ENCODE peak calls at places on chromosomes 13 and 19, in seven cellular contexts. P is left ventricle myocardium inferior; L is stimulated activated naive CD4-positive, alpha-beta T cell treated with Interleukin-2 at 50 U/mL for 16 hours; D is GM12892; R is coronary artery; Q is astrocyte of the hippocampus; J is retina. O is an unnamed sample.

GRCh38 chr19:16087940-16088339 is 11.6 kb downstream of the TPM4 start:
- DNase-seq in P (no peak), L (no peak), D (no peak), R (no peak), Q (no peak), J (no peak), O (no peak)

GRCh38 chr13:70457474-70457873 is 349.2 kb upstream of the KLHL1 start:
- DNase-seq in P (no peak), L (no peak), D (no peak), R (no peak), Q (peak), J (no peak), O (no peak)

GRCh38 chr19:3949997-3950859 is 17.4 kb downstream of the NMRK2 start:
- DNase-seq in P (no peak), L (no peak), D (no peak), R (peak), Q (no peak), J (no peak), O (no peak)

GRCh38 chr13:27556109-27556508 is 64.2 kb downstream of the LNX2 start:
- DNase-seq in P (no peak), L (no peak), D (no peak), R (no peak), Q (peak), J (no peak), O (no peak)

GRCh38 chr19:2627319-2627829 is 75.1 kb downstream of the GNG7 start:
- DNase-seq in P (peak), L (peak), D (no peak), R (peak), Q (peak), J (no peak), O (no peak)

GRCh38 chr19:55642153-55643002 is 1.1 kb upstream of the ZNF581 start:
- DNase-seq in P (no peak), L (peak), D (no peak), R (no peak), Q (peak), J (no peak), O (no peak)

GRCh38 chr19:43735957-43736356 is 18.8 kb downstream of the SMG9 start:
- DNase-seq in P (no peak), L (no peak), D (no peak), R (no peak), Q (peak), J (no peak), O (no peak)

GRCh38 chr13:29892149-29892548 is 41.7 kb upstream of the UBL3 start:
- DNase-seq in P (no peak), L (no peak), D (no peak), R (no peak), Q (no peak), J (peak), O (no peak)

GRCh38 chr19:41690801-41691065 is 2.7 kb upstream of the CEACAM7 start:
- DNase-seq in P (no peak), L (no peak), D (no peak), R (no peak), Q (no peak), J (no peak), O (no peak)

GRCh38 chr19:49801966-49802661 is 11.0 kb downstream of the FUZ start:
- DNase-seq in P (peak), L (no peak), D (no peak), R (peak), Q (peak), J (peak), O (peak)

GRCh38 chr19:23461120-23461519 is 65.8 kb upstream of the ZNF91 start:
- DNase-seq in P (no peak), L (no peak), D (no peak), R (no peak), Q (no peak), J (no peak), O (no peak)

GRCh38 chr13:31890946-31891345 is 140.6 kb upstream of the FRY start:
- DNase-seq in P (no peak), L (no peak), D (no peak), R (no peak), Q (no peak), J (no peak), O (no peak)

GRCh38 chr13:45055198-45055901 is 65.0 kb upstream of the GTF2F2 start:
- DNase-seq in P (no peak), L (peak), D (no peak), R (no peak), Q (peak), J (no peak), O (no peak)

GRCh38 chr13:114199961-114200672 is 21.1 kb downstream of the CFAP97D2 start:
- DNase-seq in P (no peak), L (no peak), D (no peak), R (no peak), Q (no peak), J (peak), O (no peak)

GRCh38 chr19:38401148-38401547 is 1.7 kb upstream of the FAM98C start:
- DNase-seq in P (no peak), L (no peak), D (no peak), R (no peak), Q (peak), J (no peak), O (no peak)

GRCh38 chr13:35502456-35502855 is 26.0 kb upstream of the MAB21L1 start:
- DNase-seq in P (no peak), L (no peak), D (no peak), R (no peak), Q (no peak), J (no peak), O (no peak)

GRCh38 chr19:10861118-10861651 is 10.2 kb upstream of the CARM1 start:
- DNase-seq in P (no peak), L (peak), D (no peak), R (no peak), Q (no peak), J (no peak), O (no peak)

GRCh38 chr19:18607222-18608101 is 863 bp upstream of the CRLF1 start:
- DNase-seq in P (no peak), L (no peak), D (no peak), R (no peak), Q (peak), J (peak), O (no peak)

GRCh38 chr19:16589917-16590316 is 17.7 kb upstream of the SLC35E1 start:
- DNase-seq in P (no peak), L (no peak), D (no peak), R (no peak), Q (no peak), J (no peak), O (no peak)

GRCh38 chr19:11286312-11286974 is 9.5 kb upstream of the TSPAN16 start:
- DNase-seq in P (peak), L (no peak), D (no peak), R (no peak), Q (no peak), J (no peak), O (no peak)

GRCh38 chr19:48543121-48543710 is 8.8 kb upstream of the SULT2B1 start:
- DNase-seq in P (no peak), L (no peak), D (no peak), R (no peak), Q (peak), J (no peak), O (peak)

GRCh38 chr19:33064778-33065550 is at the start of gene RHPN2:
- DNase-seq in P (peak), L (peak), D (peak), R (no peak), Q (peak), J (peak), O (peak)